ENCODE peak calls at places on chromosomes 7 and 10, in four cellular contexts. One of them, this sample, is unnamed.

GRCh38 chr10:126191192-126191591 is 197.1 kb downstream of the ADAM12 start:
- DNase-seq in stimulated activated CD4-positive, alpha-beta T cell treated with anti-CD3 and anti-CD28 coated beads, Interleukin-1b, Interleukin-23, amount 100 ng/mL, for 1 hour: no peak
- DNase-seq in mucosa of descending colon: no peak
- DNase-seq in endothelial cell: no peak
- DNase-seq in this sample: no peak

GRCh38 chr10:62843591-62843990 is 27.4 kb upstream of the EGR2 start:
- DNase-seq in stimulated activated CD4-positive, alpha-beta T cell treated with anti-CD3 and anti-CD28 coated beads, Interleukin-1b, Interleukin-23, amount 100 ng/mL, for 1 hour: no peak
- DNase-seq in mucosa of descending colon: no peak
- DNase-seq in endothelial cell: no peak
- DNase-seq in this sample: no peak

GRCh38 chr7:47232751-47233412 is 349.0 kb downstream of the TNS3 start:
- DNase-seq in stimulated activated CD4-positive, alpha-beta T cell treated with anti-CD3 and anti-CD28 coated beads, Interleukin-1b, Interleukin-23, amount 100 ng/mL, for 1 hour: no peak
- DNase-seq in mucosa of descending colon: no peak
- DNase-seq in endothelial cell: no peak
- DNase-seq in this sample: no peak

GRCh38 chr7:142000244-142000643 is 4.6 kb downstream of the MGAM start:
- DNase-seq in stimulated activated CD4-positive, alpha-beta T cell treated with anti-CD3 and anti-CD28 coated beads, Interleukin-1b, Interleukin-23, amount 100 ng/mL, for 1 hour: no peak
- DNase-seq in mucosa of descending colon: no peak
- DNase-seq in endothelial cell: no peak
- DNase-seq in this sample: no peak

GRCh38 chr10:104903433-104903832 is 262.3 kb downstream of the SORCS3 start:
- DNase-seq in stimulated activated CD4-positive, alpha-beta T cell treated with anti-CD3 and anti-CD28 coated beads, Interleukin-1b, Interleukin-23, amount 100 ng/mL, for 1 hour: no peak
- DNase-seq in mucosa of descending colon: no peak
- DNase-seq in endothelial cell: no peak
- DNase-seq in this sample: no peak

GRCh38 chr10:13316635-13317311 is 16.9 kb upstream of the PHYH start:
- DNase-seq in stimulated activated CD4-positive, alpha-beta T cell treated with anti-CD3 and anti-CD28 coated beads, Interleukin-1b, Interleukin-23, amount 100 ng/mL, for 1 hour: no peak
- DNase-seq in mucosa of descending colon: no peak
- DNase-seq in endothelial cell: no peak
- DNase-seq in this sample: no peak

GRCh38 chr10:49734676-49735075 is 27.4 kb downstream of the OGDHL start:
- DNase-seq in stimulated activated CD4-positive, alpha-beta T cell treated with anti-CD3 and anti-CD28 coated beads, Interleukin-1b, Interleukin-23, amount 100 ng/mL, for 1 hour: no peak
- DNase-seq in mucosa of descending colon: no peak
- DNase-seq in endothelial cell: no peak
- DNase-seq in this sample: peak

GRCh38 chr10:67779455-67780205 is 58.4 kb downstream of the DNAJC12 start:
- DNase-seq in stimulated activated CD4-positive, alpha-beta T cell treated with anti-CD3 and anti-CD28 coated beads, Interleukin-1b, Interleukin-23, amount 100 ng/mL, for 1 hour: peak
- DNase-seq in mucosa of descending colon: no peak
- DNase-seq in endothelial cell: peak
- DNase-seq in this sample: peak

GRCh38 chr10:33179056-33179455 is 155.4 kb downstream of the NRP1 start:
- DNase-seq in stimulated activated CD4-positive, alpha-beta T cell treated with anti-CD3 and anti-CD28 coated beads, Interleukin-1b, Interleukin-23, amount 100 ng/mL, for 1 hour: no peak
- DNase-seq in mucosa of descending colon: no peak
- DNase-seq in endothelial cell: no peak
- DNase-seq in this sample: no peak

GRCh38 chr7:38839846-38840245 is 69.1 kb downstream of the VPS41 start:
- DNase-seq in stimulated activated CD4-positive, alpha-beta T cell treated with anti-CD3 and anti-CD28 coated beads, Interleukin-1b, Interleukin-23, amount 100 ng/mL, for 1 hour: no peak
- DNase-seq in mucosa of descending colon: no peak
- DNase-seq in endothelial cell: no peak
- DNase-seq in this sample: no peak

GRCh38 chr7:123004931-123005330 is 9.4 kb upstream of the TAS2R16 start:
- DNase-seq in stimulated activated CD4-positive, alpha-beta T cell treated with anti-CD3 and anti-CD28 coated beads, Interleukin-1b, Interleukin-23, amount 100 ng/mL, for 1 hour: no peak
- DNase-seq in mucosa of descending colon: no peak
- DNase-seq in endothelial cell: no peak
- DNase-seq in this sample: no peak

GRCh38 chr10:87817291-87817872 is 644 bp downstream of the ATAD1 start:
- DNase-seq in stimulated activated CD4-positive, alpha-beta T cell treated with anti-CD3 and anti-CD28 coated beads, Interleukin-1b, Interleukin-23, amount 100 ng/mL, for 1 hour: no peak
- DNase-seq in mucosa of descending colon: no peak
- DNase-seq in endothelial cell: no peak
- DNase-seq in this sample: no peak

GRCh38 chr7:141697211-141697871 is 4.6 kb downstream of the DENND11 start:
- DNase-seq in stimulated activated CD4-positive, alpha-beta T cell treated with anti-CD3 and anti-CD28 coated beads, Interleukin-1b, Interleukin-23, amount 100 ng/mL, for 1 hour: no peak
- DNase-seq in mucosa of descending colon: no peak
- DNase-seq in endothelial cell: no peak
- DNase-seq in this sample: no peak

GRCh38 chr10:25561761-25562160 is 372.3 kb upstream of the MYO3A start:
- DNase-seq in stimulated activated CD4-positive, alpha-beta T cell treated with anti-CD3 and anti-CD28 coated beads, Interleukin-1b, Interleukin-23, amount 100 ng/mL, for 1 hour: no peak
- DNase-seq in mucosa of descending colon: no peak
- DNase-seq in endothelial cell: no peak
- DNase-seq in this sample: no peak

GRCh38 chr7:26860361-26860760 is 4.0 kb downstream of the SKAP2 start:
- DNase-seq in stimulated activated CD4-positive, alpha-beta T cell treated with anti-CD3 and anti-CD28 coated beads, Interleukin-1b, Interleukin-23, amount 100 ng/mL, for 1 hour: no peak
- DNase-seq in mucosa of descending colon: no peak
- DNase-seq in endothelial cell: no peak
- DNase-seq in this sample: no peak

GRCh38 chr7:142439739-142440138 is 181.9 kb upstream of the PRSS58 start:
- DNase-seq in stimulated activated CD4-positive, alpha-beta T cell treated with anti-CD3 and anti-CD28 coated beads, Interleukin-1b, Interleukin-23, amount 100 ng/mL, for 1 hour: no peak
- DNase-seq in mucosa of descending colon: no peak
- DNase-seq in endothelial cell: no peak
- DNase-seq in this sample: no peak

GRCh38 chr7:129652914-129653313 is 41.4 kb downstream of the NRF1 start:
- DNase-seq in stimulated activated CD4-positive, alpha-beta T cell treated with anti-CD3 and anti-CD28 coated beads, Interleukin-1b, Interleukin-23, amount 100 ng/mL, for 1 hour: no peak
- DNase-seq in mucosa of descending colon: no peak
- DNase-seq in endothelial cell: no peak
- DNase-seq in this sample: no peak

GRCh38 chr10:557792-558328 is 131.6 kb downstream of the DIP2C start:
- DNase-seq in stimulated activated CD4-positive, alpha-beta T cell treated with anti-CD3 and anti-CD28 coated beads, Interleukin-1b, Interleukin-23, amount 100 ng/mL, for 1 hour: no peak
- DNase-seq in mucosa of descending colon: no peak
- DNase-seq in endothelial cell: no peak
- DNase-seq in this sample: no peak

GRCh38 chr10:114876602-114877300 is 55.2 kb downstream of the FHIP2A start:
- DNase-seq in stimulated activated CD4-positive, alpha-beta T cell treated with anti-CD3 and anti-CD28 coated beads, Interleukin-1b, Interleukin-23, amount 100 ng/mL, for 1 hour: no peak
- DNase-seq in mucosa of descending colon: no peak
- DNase-seq in endothelial cell: peak
- DNase-seq in this sample: peak

GRCh38 chr10:22927661-22928403 is at the start of gene ARMC3:
- DNase-seq in stimulated activated CD4-positive, alpha-beta T cell treated with anti-CD3 and anti-CD28 coated beads, Interleukin-1b, Interleukin-23, amount 100 ng/mL, for 1 hour: peak
- DNase-seq in mucosa of descending colon: peak
- DNase-seq in endothelial cell: peak
- DNase-seq in this sample: peak

GRCh38 chr7:146090023-146090645 is 26.5 kb upstream of the CNTNAP2 start:
- DNase-seq in stimulated activated CD4-positive, alpha-beta T cell treated with anti-CD3 and anti-CD28 coated beads, Interleukin-1b, Interleukin-23, amount 100 ng/mL, for 1 hour: no peak
- DNase-seq in mucosa of descending colon: no peak
- DNase-seq in endothelial cell: no peak
- DNase-seq in this sample: no peak

This sample was measured in left colon.